ENCODE peak calls at places on chromosome 12, in nine cellular contexts. Z is hepatocyte, D is GM23248, S is MM.1S, I is PC-3, M is HCT116, B is neural progenitor cell, R is GM23338, H is SK-N-SH. E is an unnamed sample.

GRCh38 chr12:127459166-127459565 is 807.8 kb upstream of the TMEM132C start:
- DNase-seq in Z (no peak), D (peak), S (no peak), I (peak), M (no peak), B (no peak), R (no peak), H (no peak), E (no peak)

GRCh38 chr12:129673807-129674206 is 230.0 kb downstream of the TMEM132D start:
- DNase-seq in Z (no peak), D (no peak), S (no peak), I (no peak), M (no peak), B (no peak), R (no peak), H (no peak), E (no peak)

GRCh38 chr12:123961585-123961984 is 11.0 kb downstream of the CCDC92 start:
- DNase-seq in Z (no peak), D (no peak), S (no peak), I (no peak), M (no peak), B (no peak), R (no peak), H (no peak), E (no peak)

GRCh38 chr12:89709994-89710872 is 1.6 kb upstream of the ATP2B1 start:
- DNase-seq in Z (peak), D (peak), S (no peak), I (peak), M (no peak), B (peak), R (peak), H (no peak), E (peak)

GRCh38 chr12:2341871-2342270 is 289.1 kb downstream of the CACNA1C start:
- DNase-seq in Z (no peak), D (peak), S (no peak), I (peak), M (no peak), B (no peak), R (no peak), H (no peak), E (no peak)

GRCh38 chr12:116096874-116097273 is 180.6 kb downstream of the MED13L start:
- DNase-seq in Z (no peak), D (no peak), S (no peak), I (no peak), M (no peak), B (no peak), R (no peak), H (no peak), E (no peak)

GRCh38 chr12:100248886-100249285 is 18.0 kb downstream of the DEPDC4 start:
- DNase-seq in Z (no peak), D (peak), S (no peak), I (no peak), M (no peak), B (no peak), R (no peak), H (no peak), E (no peak)

GRCh38 chr12:107642240-107642639 is 43.4 kb upstream of the PWP1 start:
- DNase-seq in Z (no peak), D (no peak), S (no peak), I (no peak), M (no peak), B (no peak), R (no peak), H (no peak), E (no peak)

GRCh38 chr12:86137936-86138335 is 118.3 kb downstream of the MGAT4C start:
- DNase-seq in Z (no peak), D (peak), S (no peak), I (peak), M (peak), B (no peak), R (no peak), H (no peak), E (no peak)

GRCh38 chr12:122082621-122083356 is 4.2 kb downstream of the MLXIP start:
- DNase-seq in Z (no peak), D (no peak), S (peak), I (no peak), M (no peak), B (no peak), R (no peak), H (no peak), E (no peak)

GRCh38 chr12:86712425-86712843 is 456.2 kb upstream of the MGAT4C start:
- DNase-seq in Z (peak), D (peak), S (no peak), I (peak), M (peak), B (no peak), R (no peak), H (no peak), E (no peak)

GRCh38 chr12:108729612-108730336 is 1.5 kb downstream of the CORO1C start:
- DNase-seq in Z (peak), D (peak), S (no peak), I (peak), M (no peak), B (no peak), R (no peak), H (peak), E (peak)

GRCh38 chr12:59708059-59708458 is 112.2 kb downstream of the SLC16A7 start:
- DNase-seq in Z (no peak), D (peak), S (no peak), I (peak), M (peak), B (no peak), R (no peak), H (no peak), E (no peak)

GRCh38 chr12:2292560-2292959 is 239.8 kb downstream of the CACNA1C start:
- DNase-seq in Z (peak), D (no peak), S (no peak), I (no peak), M (no peak), B (no peak), R (no peak), H (peak), E (no peak)

GRCh38 chr12:32997471-32997870 is 100.9 kb upstream of the PKP2 start:
- DNase-seq in Z (no peak), D (no peak), S (no peak), I (no peak), M (no peak), B (no peak), R (peak), H (no peak), E (no peak)

GRCh38 chr12:88628856-88629509 is 48.7 kb upstream of the KITLG start:
- DNase-seq in Z (peak), D (no peak), S (no peak), I (no peak), M (no peak), B (no peak), R (no peak), H (peak), E (no peak)

GRCh38 chr12:25412735-25413134 is 140.3 kb downstream of the LMNTD1 start:
- DNase-seq in Z (no peak), D (no peak), S (peak), I (no peak), M (no peak), B (no peak), R (no peak), H (no peak), E (no peak)

GRCh38 chr12:25053021-25053271 is 104.0 kb upstream of the BCAT1 start:
- DNase-seq in Z (no peak), D (no peak), S (no peak), I (no peak), M (no peak), B (no peak), R (no peak), H (no peak), E (peak)

GRCh38 chr12:42299392-42300308 is 26.2 kb downstream of the ZCRB1 start:
- DNase-seq in Z (no peak), D (peak), S (peak), I (peak), M (no peak), B (no peak), R (no peak), H (no peak), E (peak)
- TF ChIP-seq EZH2phosphoT487 in Z (no peak), D (no peak), S (no peak), I (no peak), M (no peak), B (no peak), R (no peak), H (no peak), E (no peak)

DNA sequence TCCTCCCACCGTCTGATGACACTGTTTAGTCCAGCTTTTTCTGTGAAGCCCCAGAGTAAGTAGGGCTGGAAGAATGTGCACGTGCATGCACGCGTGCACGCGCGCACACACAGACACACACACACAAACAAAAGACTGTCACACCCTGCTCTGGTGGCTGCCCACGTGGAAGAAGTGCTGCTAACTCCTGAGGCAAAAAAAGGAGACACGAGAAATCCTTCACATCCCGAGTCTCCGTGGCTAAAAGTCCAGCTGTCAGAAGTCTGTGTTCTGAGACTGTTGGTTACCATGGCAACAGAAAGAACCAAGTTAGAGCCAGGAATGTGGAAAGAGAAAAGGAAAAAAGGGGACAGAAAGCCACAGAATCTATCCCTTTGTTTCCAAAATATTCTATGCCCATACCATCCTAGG is 1.5 kb upstream of the C12orf71 start:
- DNase-seq in Z (peak), D (peak), S (no peak), I (no peak), M (no peak), B (peak), R (peak), H (no peak), E (no peak)
- H3K4me3 ChIP-seq in Z (no peak), D (peak), S (no peak), I (no peak), M (no peak), B (no peak), R (no peak), H (peak), E (no peak)

GRCh38 chr12:46388427-46388992 is 15.9 kb upstream of the SLC38A2 start:
- DNase-seq in Z (no peak), D (peak), S (peak), I (peak), M (no peak), B (no peak), R (no peak), H (no peak), E (peak)
- TF ChIP-seq EZH2phosphoT487 in Z (no peak), D (no peak), S (no peak), I (no peak), M (no peak), B (no peak), R (no peak), H (no peak), E (no peak)

DNA sequence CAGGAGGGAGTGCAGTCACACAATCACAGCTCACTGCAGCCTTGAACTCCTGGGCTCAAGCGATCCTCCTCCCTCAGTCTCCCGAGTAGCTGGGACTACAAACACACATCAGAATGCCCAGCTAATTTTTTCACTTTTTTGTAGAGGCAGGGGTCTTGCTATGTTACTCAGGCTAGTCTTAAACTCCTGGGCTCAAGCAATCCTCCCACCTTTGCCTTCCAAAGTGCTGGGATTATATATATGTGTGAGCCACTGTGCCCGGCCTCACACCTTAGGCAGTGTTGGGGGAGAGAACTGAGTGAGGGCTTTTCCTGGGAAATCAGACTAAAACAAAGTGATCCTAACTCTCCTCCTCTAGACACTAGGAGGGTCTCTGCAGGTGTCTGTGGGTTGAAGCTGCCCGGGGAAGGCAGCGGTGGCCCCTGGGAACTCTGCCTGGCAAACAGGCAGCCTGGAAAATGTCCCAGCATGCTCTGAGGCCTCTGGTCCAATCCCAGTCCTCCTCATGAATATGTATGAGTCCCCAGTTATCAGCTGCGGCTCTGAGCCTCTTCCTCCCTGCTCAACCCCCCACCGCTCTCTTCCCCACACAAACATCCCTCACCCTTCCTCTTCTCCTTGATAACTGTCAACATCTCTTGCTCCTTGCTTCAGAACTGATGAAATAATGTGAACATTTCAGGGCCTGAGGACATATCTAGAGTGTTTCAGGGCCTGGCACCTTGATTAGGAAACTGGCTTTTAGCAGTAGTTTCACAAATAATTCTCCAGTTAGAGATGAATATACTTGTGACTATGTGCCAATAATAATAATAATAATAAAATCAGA is 7.9 kb upstream of the NAA25 start:
- DNase-seq in Z (peak), D (peak), S (peak), I (no peak), M (peak), B (peak), R (peak), H (peak), E (peak)
- H3K4me3 ChIP-seq in Z (no peak), D (peak), S (no peak), I (no peak), M (no peak), B (peak), R (peak), H (no peak), E (no peak)

DNA sequence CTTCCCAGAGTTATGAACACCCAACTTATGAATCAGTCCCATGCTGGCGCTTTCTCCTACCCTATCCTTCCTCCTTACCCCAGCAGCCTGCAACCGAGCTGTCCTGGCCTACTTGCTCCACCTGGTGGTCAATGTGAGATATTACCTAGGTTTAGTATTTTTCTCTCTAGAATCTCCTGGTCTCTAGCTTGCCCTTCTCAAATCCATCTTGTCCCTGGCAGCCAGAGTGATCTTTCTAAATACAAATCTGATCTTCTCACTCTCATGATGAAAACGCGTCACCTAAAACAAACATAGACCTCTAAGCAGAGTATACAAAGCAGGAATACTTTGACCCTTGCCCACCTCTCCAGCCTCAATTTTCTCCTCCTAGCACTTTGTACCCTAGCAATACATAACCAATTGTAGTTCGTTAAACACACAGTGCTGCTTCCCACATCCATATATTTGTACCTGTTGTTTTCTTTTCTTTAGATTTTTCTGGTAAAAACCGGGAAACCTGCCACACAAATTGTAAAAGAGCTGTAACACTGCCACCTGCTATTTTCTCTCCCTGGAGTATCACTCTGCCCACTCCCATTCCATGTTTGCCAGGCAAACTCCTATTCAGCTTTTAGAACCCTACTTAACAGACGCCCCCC is 20.0 kb upstream of the TCP11L2 start:
- DNase-seq in Z (peak), D (peak), S (peak), I (peak), M (peak), B (peak), R (peak), H (peak), E (peak)
- TF ChIP-seq EZH2phosphoT487 in Z (no peak), D (no peak), S (no peak), I (no peak), M (no peak), B (no peak), R (no peak), H (no peak), E (no peak)

DNA sequence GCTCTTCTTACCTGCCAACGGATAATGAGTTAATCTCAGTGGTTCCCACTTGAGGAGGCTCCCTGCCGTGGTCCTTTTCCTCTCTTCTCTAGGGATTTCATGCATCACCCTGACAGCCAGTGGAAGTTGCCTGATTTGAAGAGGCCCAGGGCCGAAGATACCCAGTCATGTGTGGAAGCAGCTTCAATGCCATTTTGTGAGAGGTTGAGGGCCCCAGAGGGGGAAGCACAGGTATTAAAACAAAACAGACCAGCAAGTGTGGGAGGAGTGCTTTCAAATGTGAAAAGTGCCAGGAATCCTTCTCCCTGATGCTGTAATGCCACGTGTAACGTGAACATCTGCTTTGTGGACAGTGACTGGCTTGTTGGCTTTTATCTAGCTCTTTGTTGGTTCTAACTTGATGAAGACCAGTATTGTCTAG is 1.5 kb downstream of the TCP11L2 start:
- DNase-seq in Z (peak), D (peak), S (no peak), I (no peak), M (no peak), B (peak), R (no peak), H (no peak), E (no peak)
- H3K4me3 ChIP-seq in Z (peak), D (peak), S (no peak), I (peak), M (no peak), B (no peak), R (peak), H (peak), E (peak)

GRCh38 chr12:52081263-52081733 is 1.8 kb downstream of the SMIM41 start:
- DNase-seq in Z (no peak), D (no peak), S (peak), I (no peak), M (no peak), B (peak), R (no peak), H (peak), E (peak)
- TF ChIP-seq EZH2phosphoT487 in Z (no peak), D (no peak), S (no peak), I (no peak), M (no peak), B (no peak), R (no peak), H (no peak), E (no peak)

GRCh38 chr12:114680498-114681148 is 3.4 kb downstream of the TBX3 start:
- DNase-seq in Z (no peak), D (peak), S (no peak), I (peak), M (no peak), B (no peak), R (no peak), H (no peak), E (no peak)
- H3K4me3 ChIP-seq in Z (peak), D (peak), S (no peak), I (peak), M (no peak), B (no peak), R (peak), H (peak), E (no peak)

E was measured in OCI-LY7.